ENCODE peak calls at places on chromosomes 7 and 10, in eight cellular contexts. M is GM12878, J is esophagus muscularis mucosa, B is GM12892, R is SK-N-SH, C is stomach, A is HCT116, I is endothelial cell of umbilical vein. P is an unnamed sample.

GRCh38 chr7:128450409-128450808 is 5.3 kb upstream of the HILPDA start:
- DNase-seq in J (no peak), B (no peak), M (no peak), C (no peak), A (no peak), R (no peak), I (no peak), P (no peak)

GRCh38 chr10:78335691-78336401 is 302.2 kb downstream of the RPS24 start:
- DNase-seq in M (no peak), R (peak), C (no peak), B (no peak), A (no peak), I (peak), J (peak), P (no peak)

GRCh38 chr7:122884186-122884585 is 2.1 kb downstream of the CADPS2 start:
- DNase-seq in B (no peak), M (no peak), I (no peak), A (no peak), R (no peak), C (no peak), J (no peak), P (no peak)

GRCh38 chr7:23246540-23246939 is at the start of gene GPNMB:
- DNase-seq in I (no peak), J (no peak), C (no peak), A (no peak), B (no peak), R (peak), M (no peak), P (peak)

GRCh38 chr10:46267132-46267985 is 19.4 kb upstream of the ANTXRL start:
- DNase-seq in A (no peak), R (no peak), M (no peak), I (no peak), B (no peak), C (peak), J (no peak), P (no peak)

GRCh38 chr7:26863504-26864308 is 684 bp downstream of the SKAP2 start:
- DNase-seq in B (no peak), J (no peak), I (no peak), A (peak), C (no peak), M (peak), R (no peak), P (no peak)

GRCh38 chr10:50291261-50291850 is 40.0 kb upstream of the ASAH2 start:
- DNase-seq in A (no peak), I (peak), R (no peak), M (no peak), C (no peak), J (no peak), B (no peak), P (no peak)

GRCh38 chr7:134462337-134462925 is 3.5 kb upstream of the AKR1B1 start:
- DNase-seq in I (no peak), B (no peak), J (no peak), C (no peak), M (no peak), R (no peak), A (no peak), P (no peak)

GRCh38 chr10:84665883-84666463 is 337.6 kb downstream of the CCSER2 start:
- DNase-seq in A (peak), I (no peak), R (no peak), J (no peak), M (no peak), B (peak), C (no peak), P (peak)

GRCh38 chr7:83325083-83325482 is 162.4 kb upstream of the PCLO start:
- DNase-seq in I (no peak), B (no peak), C (no peak), A (no peak), J (no peak), M (no peak), R (no peak), P (no peak)

GRCh38 chr7:128781126-128781525 is 5.5 kb upstream of the OPN1SW start:
- DNase-seq in B (no peak), M (no peak), R (no peak), I (no peak), C (no peak), A (no peak), J (peak), P (no peak)

GRCh38 chr10:122050811-122051210 is 61.8 kb downstream of the TACC2 start:
- DNase-seq in B (no peak), M (no peak), A (no peak), C (no peak), I (no peak), R (no peak), J (no peak), P (no peak)

GRCh38 chr7:101428093-101428866 is 65.6 kb downstream of the COL26A1 start:
- DNase-seq in R (no peak), C (no peak), M (no peak), A (no peak), I (no peak), J (no peak), B (no peak), P (no peak)

GRCh38 chr10:43793714-43794113 is 145.0 kb upstream of the ZNF32 start:
- DNase-seq in J (no peak), C (no peak), M (no peak), R (no peak), A (no peak), B (no peak), I (no peak), P (no peak)

GRCh38 chr7:106306256-106306655 is 21.5 kb upstream of the NAMPT start:
- DNase-seq in J (no peak), C (no peak), A (no peak), R (no peak), M (no peak), B (no peak), I (no peak), P (no peak)

GRCh38 chr7:33310546-33310945 is 181.2 kb downstream of the BBS9 start:
- DNase-seq in J (no peak), I (no peak), C (no peak), R (no peak), A (no peak), M (no peak), B (no peak), P (no peak)

GRCh38 chr10:27104919-27105318 is 4.6 kb upstream of the ANKRD26 start:
- DNase-seq in C (no peak), J (no peak), A (no peak), M (no peak), I (no peak), B (no peak), R (no peak), P (no peak)

GRCh38 chr7:27079234-27079975 is 16.4 kb downstream of the HOXA1 start:
- DNase-seq in R (no peak), A (no peak), B (no peak), M (no peak), J (no peak), I (no peak), C (no peak), P (no peak)

GRCh38 chr10:79065091-79065551 is 3.6 kb upstream of the ZMIZ1 start:
- DNase-seq in A (no peak), I (no peak), R (no peak), C (no peak), M (no peak), B (no peak), J (no peak), P (no peak)

GRCh38 chr7:142785841-142786250 is 15.1 kb downstream of the PRSS2 start:
- DNase-seq in B (no peak), M (no peak), J (no peak), I (no peak), R (no peak), C (no peak), A (no peak), P (peak)

GRCh38 chr7:146090023-146090645 is 26.5 kb upstream of the CNTNAP2 start:
- DNase-seq in J (no peak), B (no peak), I (no peak), A (peak), R (peak), M (no peak), C (no peak), P (no peak)

GRCh38 chr10:43771675-43772074 is 123.0 kb upstream of the ZNF32 start:
- DNase-seq in J (no peak), I (no peak), C (no peak), A (no peak), M (no peak), R (no peak), B (no peak), P (no peak)

GRCh38 chr7:66283003-66283920 is 78.1 kb downstream of the TPST1 start:
- DNase-seq in A (peak), I (peak), B (no peak), C (no peak), R (no peak), M (no peak), J (no peak), P (no peak)

GRCh38 chr10:63093227-63093626 is 39.9 kb upstream of the NRBF2 start:
- DNase-seq in J (no peak), M (no peak), R (no peak), I (no peak), B (no peak), A (no peak), C (no peak), P (no peak)

GRCh38 chr7:128917061-128917460 is 6.6 kb upstream of the KCP start:
- DNase-seq in A (no peak), C (no peak), B (no peak), I (no peak), M (no peak), R (no peak), J (no peak), P (no peak)

GRCh38 chr10:46294641-46295230 is 7.9 kb downstream of the ANTXRL start:
- DNase-seq in I (no peak), B (no peak), R (no peak), C (peak), A (no peak), J (no peak), M (no peak), P (no peak)

GRCh38 chr7:25122373-25122772 is 2.7 kb downstream of the CYCS start:
- DNase-seq in M (no peak), C (no peak), B (no peak), R (no peak), J (no peak), A (no peak), I (no peak), P (no peak)

GRCh38 chr7:117273325-117274292 is 49.2 kb downstream of the WNT2 start:
- DNase-seq in I (no peak), M (no peak), R (no peak), A (no peak), B (no peak), C (no peak), J (no peak), P (no peak)

GRCh38 chr10:110141185-110141584 is 66.2 kb upstream of the MXI1 start:
- DNase-seq in R (no peak), A (no peak), C (no peak), J (no peak), I (peak), M (no peak), B (no peak), P (peak)

GRCh38 chr7:76338298-76339084 is 20.3 kb downstream of the YWHAG start:
- DNase-seq in A (no peak), I (no peak), J (no peak), B (no peak), R (no peak), M (no peak), C (no peak), P (no peak)

GRCh38 chr7:113404245-113404644 is 285.9 kb upstream of the SMIM30 start:
- DNase-seq in I (no peak), B (no peak), M (no peak), C (no peak), A (peak), R (peak), J (no peak), P (no peak)

DNA sequence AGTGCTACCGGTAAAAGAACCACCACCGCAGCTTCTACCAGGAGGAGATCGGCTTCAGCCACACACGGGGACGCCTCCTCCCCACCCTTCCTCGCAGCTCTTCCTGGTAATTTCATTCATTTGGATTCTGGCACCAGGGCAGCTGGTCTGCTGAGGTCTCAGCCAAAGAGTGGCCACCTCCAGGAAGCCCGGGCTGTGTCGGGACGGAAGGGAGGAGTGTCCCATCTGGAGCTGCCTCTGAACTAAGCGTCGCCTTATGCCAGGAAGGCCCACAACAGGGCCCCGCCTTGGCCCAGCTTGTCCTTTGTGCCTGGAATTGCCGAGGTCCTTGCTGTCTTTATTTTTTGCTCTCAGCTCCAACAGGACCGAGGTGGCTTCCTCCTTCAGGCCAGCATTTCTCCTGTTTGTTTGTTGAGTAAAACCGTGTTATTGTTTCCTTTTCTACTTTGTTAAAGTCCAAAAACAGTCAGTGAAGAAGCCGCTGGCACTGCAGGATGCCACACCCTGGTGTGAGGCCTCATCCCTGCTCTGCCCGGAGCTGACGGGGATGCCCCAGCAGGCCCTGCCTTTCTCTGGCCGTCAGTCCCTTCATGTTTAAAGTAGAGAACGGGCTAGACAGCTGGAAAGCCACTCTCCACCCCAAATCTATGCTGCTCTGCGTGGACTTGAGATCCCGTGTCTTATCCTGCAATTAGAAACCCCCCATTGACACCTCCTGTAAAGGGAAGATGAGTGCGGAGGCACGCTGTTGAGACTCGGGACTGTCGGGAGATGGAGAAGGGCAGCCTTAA is 24.5 kb upstream of the TTYH3 start:
- DNase-seq in I (peak), A (no peak), R (peak), M (no peak), J (no peak), C (no peak), B (no peak), P (peak)
- TF ChIP-seq POLR2AphosphoS5 in I (peak), A (no peak), R (no peak), M (no peak), J (peak), C (peak), B (no peak), P (no peak)

GRCh38 chr7:42110333-42110732 is 126.7 kb downstream of the GLI3 start:
- DNase-seq in A (no peak), I (no peak), C (no peak), M (no peak), R (no peak), B (no peak), J (no peak), P (no peak)

GRCh38 chr7:42107484-42107883 is 129.5 kb downstream of the GLI3 start:
- DNase-seq in A (no peak), R (no peak), J (no peak), C (no peak), M (no peak), I (no peak), B (no peak), P (no peak)

GRCh38 chr7:42106562-42106961 is 130.4 kb downstream of the GLI3 start:
- DNase-seq in A (no peak), C (no peak), J (no peak), I (no peak), B (no peak), R (no peak), M (no peak), P (no peak)

GRCh38 chr7:42105541-42106349 is 131.3 kb downstream of the GLI3 start:
- DNase-seq in A (no peak), B (no peak), I (no peak), C (no peak), R (no peak), J (no peak), M (no peak), P (no peak)

GRCh38 chr7:42108803-42109528 is 128.0 kb downstream of the GLI3 start:
- DNase-seq in J (no peak), M (no peak), C (no peak), I (peak), R (no peak), A (no peak), B (no peak), P (no peak)
- TF ChIP-seq POLR2AphosphoS5 in J (no peak), M (no peak), C (no peak), I (no peak), R (no peak), A (no peak), B (no peak), P (no peak)

DNA sequence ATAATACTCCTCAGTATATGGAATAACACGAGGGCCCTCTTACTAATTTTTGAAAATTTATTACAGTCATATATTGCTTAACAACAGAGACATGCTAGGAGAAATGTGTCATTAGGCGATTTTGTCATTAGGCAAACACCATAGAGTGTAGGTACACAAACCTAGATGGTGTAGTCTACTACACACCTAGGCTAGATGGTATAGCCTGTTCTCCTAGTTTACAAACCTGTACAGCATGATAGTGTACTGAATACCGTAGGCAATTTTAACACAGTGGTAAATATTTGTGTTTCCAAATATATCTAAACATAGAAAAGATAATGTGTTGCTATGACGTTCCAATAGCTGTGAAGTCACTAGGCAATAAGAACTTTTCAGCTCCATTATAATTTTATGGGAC is 12.8 kb downstream of the OR2F1 start:
- DNase-seq in R (no peak), M (no peak), B (no peak), I (no peak), J (no peak), C (no peak), A (no peak), P (no peak)
- TF ChIP-seq POLR2AphosphoS5 in R (no peak), M (no peak), B (no peak), I (no peak), J (no peak), C (no peak), A (no peak), P (no peak)

GRCh38 chr10:132329565-132330485 is 2.2 kb upstream of the LRRC27 start:
- DNase-seq in B (no peak), C (no peak), M (no peak), A (no peak), R (no peak), I (peak), J (no peak), P (no peak)
- TF ChIP-seq POLR2AphosphoS5 in B (no peak), C (no peak), M (no peak), A (peak), R (no peak), I (peak), J (no peak), P (no peak)

DNA sequence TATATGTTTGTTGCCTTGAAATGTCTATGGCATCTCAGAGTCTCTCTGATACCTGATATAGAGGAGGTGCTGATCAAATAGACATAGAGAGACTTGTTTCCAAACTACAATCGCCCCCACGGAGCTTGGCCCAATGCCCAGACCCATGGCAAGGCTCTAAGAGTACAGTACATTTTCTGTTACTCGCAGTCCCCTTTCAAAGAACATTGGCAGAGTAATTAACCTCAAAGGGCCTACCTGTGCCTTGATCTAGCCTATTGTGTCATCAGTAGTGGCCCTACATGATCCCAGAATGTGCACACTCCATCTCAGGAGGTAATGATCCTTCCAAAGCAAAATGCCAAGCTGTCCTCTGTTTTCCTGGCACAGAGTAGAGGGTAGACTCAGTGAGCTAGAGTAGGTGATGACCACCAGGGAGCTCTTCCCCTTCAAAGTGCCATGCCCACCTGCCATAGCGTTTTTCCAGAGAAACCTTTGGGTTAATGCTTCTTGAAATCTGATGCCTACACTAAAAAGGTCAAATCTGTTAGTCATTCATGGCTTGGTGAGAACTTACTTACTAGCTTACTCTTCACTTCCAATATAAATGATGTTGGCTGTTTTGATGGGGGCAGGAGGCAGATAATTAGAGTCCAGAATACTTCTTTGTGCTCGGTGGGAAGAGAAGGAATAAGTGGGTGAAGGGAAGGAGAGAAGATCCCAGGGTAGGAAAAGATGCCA is 41.2 kb upstream of the ACSL5 start:
- DNase-seq in I (no peak), M (no peak), R (no peak), B (no peak), C (peak), J (no peak), A (peak), P (peak)
- TF ChIP-seq POLR2AphosphoS5 in I (no peak), M (no peak), R (no peak), B (no peak), C (no peak), J (no peak), A (no peak), P (no peak)

P was measured in transverse colon.